ENCODE peak calls at places on chromosomes 6 and 20, in five cellular contexts. Q, T, H, V and O are unnamed samples. For H3K9me3, the result is how much of the 10 kb centered on the place peaks cover.

GRCh38 chr20:56710577-56711465 is 81.7 kb downstream of the TFAP2C start:
- DNase-seq in T (no peak), Q (no peak), V (no peak), H (peak), O (no peak)

GRCh38 chr6:127514396-127515227 is 4.5 kb downstream of the MTCL3 start:
- DNase-seq in V (peak), Q (no peak), H (no peak), T (peak), O (peak)

GRCh38 chr6:42391441-42391840 is 60.3 kb downstream of the TRERF1 start:
- DNase-seq in T (no peak), V (no peak), Q (no peak), H (no peak), O (no peak)

GRCh38 chr6:167699141-167700036 is 127.3 kb upstream of the AFDN start:
- DNase-seq in H (peak), V (peak), Q (peak), T (no peak), O (no peak)

GRCh38 chr20:45934046-45934586 is 367 bp upstream of the PCIF1 start:
- DNase-seq in V (peak), H (peak), Q (no peak), T (peak), O (peak)

GRCh38 chr6:15443119-15443518 is 197.2 kb downstream of the JARID2 start:
- DNase-seq in H (peak), T (no peak), Q (no peak), V (no peak), O (no peak)

GRCh38 chr20:21529863-21530262 is 16.0 kb upstream of the NKX2-2 start:
- DNase-seq in H (peak), Q (no peak), V (no peak), T (peak), O (peak)

GRCh38 chr20:57089701-57090144 is 176.7 kb downstream of the BMP7 start:
- DNase-seq in H (peak), T (peak), Q (no peak), V (peak), O (peak)

GRCh38 chr20:57451759-57452661 is 60.8 kb downstream of the RBM38 start:
- DNase-seq in V (no peak), Q (no peak), H (no peak), T (no peak), O (no peak)

GRCh38 chr6:114135348-114136002 is 164.5 kb upstream of the HDAC2 start:
- DNase-seq in Q (no peak), T (no peak), V (no peak), H (no peak), O (no peak)

GRCh38 chr6:157282279-157282678 is 41.0 kb downstream of the TMEM242 start:
- DNase-seq in T (no peak), H (no peak), V (no peak), Q (no peak), O (no peak)

GRCh38 chr20:9460518-9460917 is 53.9 kb upstream of the LAMP5 start:
- DNase-seq in V (no peak), H (peak), Q (no peak), T (no peak), O (no peak)

GRCh38 chr6:135236732-135237131 is 55.6 kb downstream of the MYB start:
- DNase-seq in V (no peak), T (no peak), H (no peak), Q (no peak), O (no peak)

GRCh38 chr6:170266061-170266825 is 24.6 kb downstream of the DLL1 start:
- DNase-seq in T (no peak), H (peak), Q (no peak), V (peak), O (peak)

GRCh38 chr6:43547202-43547601 is 28.6 kb downstream of the XPO5 start:
- DNase-seq in T (no peak), H (no peak), V (no peak), Q (no peak), O (no peak)

GRCh38 chr6:148851683-148852556 is 105.1 kb downstream of the UST start:
- DNase-seq in T (no peak), V (no peak), Q (no peak), H (no peak), O (peak)

GRCh38 chr6:13674533-13675190 is 37.0 kb downstream of the RANBP9 start:
- DNase-seq in Q (no peak), T (no peak), V (no peak), H (no peak), O (no peak)
- H3K9me3 ChIP-seq in Q (under half), T (under half), V (under half), H (under half), O (under half)

DNA sequence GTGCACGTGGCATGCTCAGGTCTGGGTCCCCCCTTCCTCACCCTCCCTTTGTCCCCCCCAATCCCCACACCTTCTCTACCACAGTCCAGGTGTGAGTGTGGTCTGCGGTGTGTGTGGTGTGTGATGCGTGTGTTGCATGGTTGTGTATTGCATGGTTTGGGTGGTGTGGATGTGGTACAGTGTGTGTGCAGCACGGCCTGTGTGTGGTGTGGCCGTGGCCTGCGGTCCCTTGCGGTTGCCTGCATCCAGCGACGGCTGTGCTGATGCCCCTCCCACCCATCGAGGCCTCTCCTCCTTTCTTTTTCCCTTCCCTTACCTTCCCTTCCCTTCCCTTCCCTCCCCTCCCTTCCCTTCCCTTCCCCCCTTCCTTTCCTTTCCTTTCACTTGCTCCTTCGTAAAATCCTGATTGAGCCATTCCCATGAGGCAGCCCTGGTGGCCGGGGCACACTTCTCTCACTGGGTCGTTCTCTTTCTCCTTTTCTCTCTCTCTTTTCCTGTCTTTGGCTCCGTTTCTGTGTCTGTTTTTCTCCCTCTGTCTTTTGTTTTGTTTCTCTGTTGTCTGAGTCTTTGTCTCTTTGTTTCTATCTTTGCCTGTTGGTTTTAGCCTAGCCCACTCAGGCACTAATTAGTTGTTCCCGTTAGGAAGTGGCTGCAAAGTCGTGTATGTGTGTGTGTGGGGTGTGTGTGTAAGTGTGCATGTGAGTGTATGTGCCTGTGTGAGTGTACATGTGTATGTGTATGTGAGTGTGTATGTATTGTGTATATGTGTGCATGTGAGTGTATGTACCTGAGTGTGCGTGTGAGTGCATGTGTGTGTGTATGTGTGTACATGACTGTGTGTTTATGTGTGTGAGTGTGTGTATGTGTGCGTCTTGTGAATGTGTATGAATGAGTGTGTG is 65.7 kb downstream of the SRC start:
- DNase-seq in H (no peak), T (no peak), V (no peak), Q (no peak), O (peak)
- H3K9ac ChIP-seq in H (no peak), T (no peak), V (no peak), Q (no peak), O (no peak)

DNA sequence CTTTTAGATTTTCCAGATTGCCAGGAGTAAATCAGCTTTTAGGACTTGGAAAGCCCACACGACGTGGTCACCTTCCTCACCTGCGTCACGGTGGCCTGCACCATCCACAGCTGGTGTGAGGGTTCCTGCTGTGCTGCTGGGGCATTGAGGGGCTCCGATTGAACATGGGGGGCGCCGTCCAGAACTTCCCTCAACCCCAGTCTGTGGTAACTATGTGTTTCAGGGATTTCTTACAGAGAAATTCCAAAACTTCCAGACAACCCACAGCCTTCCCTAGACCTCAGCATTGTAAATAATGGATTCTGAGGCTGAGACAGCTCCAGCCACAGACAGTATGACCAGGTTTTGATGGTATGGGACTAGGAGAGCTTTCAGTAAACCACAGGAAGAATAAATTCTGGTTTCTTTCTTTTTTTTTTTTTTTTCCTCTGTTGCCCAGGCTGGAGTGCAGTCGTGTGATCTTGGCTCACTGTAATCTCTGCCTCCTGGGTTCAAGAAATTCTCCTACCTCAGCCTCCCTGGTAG is 46.7 kb upstream of the IRF4 start:
- DNase-seq in H (no peak), T (no peak), Q (no peak), V (no peak), O (no peak)
- H3K9me3 ChIP-seq in H (under half), T (half or more), Q (under half), V (under half), O (under half)

GRCh38 chr20:44494681-44495080 is 19.0 kb downstream of the TTPAL start:
- DNase-seq in Q (no peak), T (no peak), H (no peak), V (no peak), O (no peak)

GRCh38 chr20:44496976-44497375 is 21.3 kb downstream of the TTPAL start:
- DNase-seq in Q (no peak), V (no peak), H (peak), T (no peak), O (peak)

GRCh38 chr20:44495802-44496481 is 20.3 kb downstream of the TTPAL start:
- DNase-seq in H (peak), Q (no peak), V (no peak), T (no peak), O (no peak)

GRCh38 chr20:44494266-44494665 is 18.6 kb downstream of the TTPAL start:
- DNase-seq in T (no peak), H (peak), V (no peak), Q (no peak), O (no peak)

GRCh38 chr20:44495257-44495656 is 19.6 kb downstream of the TTPAL start:
- DNase-seq in T (no peak), Q (no peak), H (peak), V (no peak), O (no peak)
- H3K9ac ChIP-seq in T (no peak), Q (no peak), H (peak), V (no peak), O (no peak)

GRCh38 chr20:31274441-31274840 is 17.0 kb downstream of the DEFB115 start:
- DNase-seq in V (no peak), H (no peak), Q (no peak), T (no peak), O (no peak)

GRCh38 chr20:31278178-31278577 is 20.7 kb downstream of the DEFB115 start:
- DNase-seq in Q (no peak), T (no peak), H (no peak), V (no peak), O (no peak)
- H3K9me3 ChIP-seq in Q (under half), T (half or more), H (under half), V (under half), O (half or more)